ENCODE peak calls at places on chromosomes 4 and X, in four cellular contexts. X is effector memory CD4-positive, alpha-beta T cell; R is astrocyte; O is IMR-90. Z is an unnamed sample.

GRCh38 chrX:144681501-144681900 is 565.8 kb upstream of the SPANXN1 start:
- DNase-seq in X (no peak), R (no peak), O (no peak), Z (no peak)

GRCh38 chr4:110702326-110702725 is 79.4 kb upstream of the PITX2 start:
- DNase-seq in R (no peak), O (no peak), X (no peak), Z (no peak)

GRCh38 chr4:915595-915994 is 16.5 kb downstream of the GAK start:
- DNase-seq in X (no peak), O (peak), R (no peak), Z (no peak)

GRCh38 chr4:91630764-91631163 is 673.0 kb upstream of the GRID2 start:
- DNase-seq in X (no peak), R (no peak), O (no peak), Z (no peak)

GRCh38 chrX:118634336-118634735 is 93.1 kb upstream of the IL13RA1 start:
- DNase-seq in R (no peak), O (no peak), X (no peak), Z (no peak)

GRCh38 chr4:59248313-59248712 is 1951.8 kb upstream of the ADGRL3 start:
- DNase-seq in O (no peak), R (no peak), X (no peak), Z (no peak)

GRCh38 chr4:72975488-72975784 is 94.1 kb downstream of the COX18 start:
- DNase-seq in O (peak), X (no peak), R (peak), Z (no peak)

GRCh38 chrX:103797691-103798090 is 21.1 kb downstream of the PLP1 start:
- DNase-seq in R (peak), O (peak), X (no peak), Z (no peak)

GRCh38 chr4:40586729-40587128 is 42.9 kb downstream of the RBM47 start:
- DNase-seq in R (no peak), O (no peak), X (no peak), Z (no peak)

GRCh38 chrX:112636951-112637541 is 42.7 kb downstream of the LHFPL1 start:
- DNase-seq in O (peak), X (no peak), R (peak), Z (no peak)

GRCh38 chr4:3827616-3828492 is 61.7 kb downstream of the ADRA2C start:
- DNase-seq in O (peak), R (peak), X (no peak), Z (no peak)

GRCh38 chr4:76753814-76754213 is 144.1 kb downstream of the SOWAHB start:
- DNase-seq in O (peak), R (peak), X (no peak), Z (no peak)

GRCh38 chr4:83387922-83388676 is 53.5 kb upstream of the HPSE start:
- DNase-seq in O (no peak), R (no peak), X (no peak), Z (no peak)

GRCh38 chr4:55868691-55869090 is 15.2 kb downstream of the EXOC1 start:
- DNase-seq in X (no peak), R (peak), O (peak), Z (no peak)

GRCh38 chr4:172851534-172851933 is 317.1 kb upstream of the GALNT7 start:
- DNase-seq in R (peak), O (peak), X (no peak), Z (no peak)

GRCh38 chr4:120691106-120691505 is 231.4 kb downstream of the PRDM5 start:
- DNase-seq in X (no peak), O (peak), R (peak), Z (no peak)

GRCh38 chr4:6955261-6955911 is 45.8 kb downstream of the TBC1D14 start:
- DNase-seq in X (no peak), O (no peak), R (no peak), Z (no peak)

GRCh38 chrX:10282490-10282889 is 125.7 kb downstream of the CLCN4 start:
- DNase-seq in X (no peak), R (no peak), O (no peak), Z (no peak)

GRCh38 chr4:2353222-2354107 is 65.0 kb downstream of the ZFYVE28 start:
- DNase-seq in O (no peak), X (no peak), R (no peak), Z (no peak)

GRCh38 chr4:7837597-7838135 is 102.0 kb downstream of the AFAP1 start:
- DNase-seq in O (no peak), R (no peak), X (no peak), Z (no peak)

GRCh38 chr4:101969965-101970364 is 179.4 kb downstream of the BANK1 start:
- DNase-seq in R (no peak), X (no peak), O (no peak), Z (no peak)

GRCh38 chrX:28639502-28639901 is 52.3 kb downstream of the IL1RAPL1 start:
- DNase-seq in O (peak), R (peak), X (no peak), Z (no peak)

GRCh38 chrX:10015711-10016515 is 48.8 kb downstream of the CLDN34 start:
- DNase-seq in R (no peak), O (peak), X (no peak), Z (no peak)

GRCh38 chr4:123776267-123776666 is 379.7 kb downstream of the SPRY1 start:
- DNase-seq in O (no peak), X (no peak), R (no peak), Z (no peak)

GRCh38 chrX:9302400-9302799 is 162.5 kb upstream of the TBL1X start:
- DNase-seq in X (no peak), O (no peak), R (no peak), Z (no peak)

GRCh38 chr4:179285696-179286095 is 1843.5 kb upstream of the AGA start:
- DNase-seq in X (no peak), R (no peak), O (no peak), Z (no peak)

GRCh38 chr4:158170691-158171455 is 2.0 kb downstream of the GASK1B start:
- DNase-seq in O (peak), R (no peak), X (no peak), Z (peak)

GRCh38 chrX:86460760-86461159 is 312.5 kb downstream of the DACH2 start:
- DNase-seq in X (no peak), O (no peak), R (no peak), Z (no peak)

GRCh38 chrX:3576886-3577516 is 136.4 kb downstream of the PRKX start:
- DNase-seq in X (no peak), O (peak), R (no peak), Z (no peak)

GRCh38 chr4:180057891-180058643 is 2185.1 kb upstream of the TENM3 start:
- DNase-seq in R (peak), O (no peak), X (no peak), Z (peak)

GRCh38 chrX:35150642-35151239 is 208.1 kb downstream of the FAM47B start:
- DNase-seq in X (no peak), O (no peak), R (no peak), Z (no peak)

GRCh38 chrX:7068939-7069367 is 78.6 kb upstream of the STS start:
- DNase-seq in O (no peak), R (no peak), X (no peak), Z (no peak)

DNA sequence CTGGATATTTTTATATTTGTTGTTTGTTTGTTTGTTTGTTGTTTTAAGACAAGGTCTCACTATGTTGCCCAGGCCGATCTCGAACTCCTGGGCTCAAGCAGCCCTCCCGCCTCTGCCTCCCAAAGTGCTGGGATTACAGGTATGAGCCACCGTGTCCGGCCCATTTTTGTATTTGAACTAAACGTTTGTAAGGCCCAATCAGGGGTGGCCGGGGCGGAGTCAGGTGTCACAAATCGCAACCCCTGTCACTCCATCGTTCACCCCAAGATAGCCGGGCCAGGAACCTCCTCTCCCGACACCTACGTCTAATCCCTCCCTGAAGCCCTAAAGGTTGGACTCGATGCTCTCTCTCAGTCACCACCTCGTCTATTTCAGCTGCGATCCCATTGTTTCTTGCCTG is 722 bp upstream of the EFHC2 start:
- DNase-seq in O (no peak), R (no peak), X (peak), Z (no peak)
- H3K4me3 ChIP-seq in O (no peak), R (no peak), X (peak), Z (no peak)

GRCh38 chrX:134374294-134374693 is 85.7 kb upstream of the HPRT1 start:
- DNase-seq in X (no peak), O (no peak), R (peak), Z (no peak)

GRCh38 chrX:134377537-134377936 is 82.4 kb upstream of the HPRT1 start:
- DNase-seq in X (no peak), R (peak), O (peak), Z (no peak)

GRCh38 chrX:134373736-134374135 is 86.2 kb upstream of the HPRT1 start:
- DNase-seq in O (no peak), R (no peak), X (no peak), Z (no peak)

GRCh38 chrX:134374910-134375309 is 85.1 kb upstream of the HPRT1 start:
- DNase-seq in R (peak), O (no peak), X (no peak), Z (no peak)

DNA sequence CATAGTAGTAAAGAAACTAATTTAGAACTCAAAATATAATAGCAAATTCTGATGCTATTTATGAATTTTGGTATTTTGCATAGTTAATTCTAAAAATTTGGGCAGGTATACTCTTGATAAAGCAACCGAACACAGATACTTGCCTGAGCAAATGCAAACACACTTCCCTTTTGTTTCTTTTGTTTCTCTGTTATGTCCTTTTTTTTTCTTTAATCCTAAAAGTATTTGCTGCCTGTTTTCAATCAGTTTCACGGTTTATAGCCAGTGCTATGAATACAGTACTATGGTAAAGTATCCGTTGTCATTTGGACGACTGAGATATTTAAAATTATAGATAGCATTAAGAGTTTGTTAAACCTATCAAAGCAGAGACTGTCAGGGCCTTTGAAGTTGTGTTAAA is 84.3 kb upstream of the HPRT1 start:
- DNase-seq in O (no peak), X (no peak), R (no peak), Z (no peak)
- H3K4me3 ChIP-seq in O (no peak), X (no peak), R (peak), Z (no peak)

DNA sequence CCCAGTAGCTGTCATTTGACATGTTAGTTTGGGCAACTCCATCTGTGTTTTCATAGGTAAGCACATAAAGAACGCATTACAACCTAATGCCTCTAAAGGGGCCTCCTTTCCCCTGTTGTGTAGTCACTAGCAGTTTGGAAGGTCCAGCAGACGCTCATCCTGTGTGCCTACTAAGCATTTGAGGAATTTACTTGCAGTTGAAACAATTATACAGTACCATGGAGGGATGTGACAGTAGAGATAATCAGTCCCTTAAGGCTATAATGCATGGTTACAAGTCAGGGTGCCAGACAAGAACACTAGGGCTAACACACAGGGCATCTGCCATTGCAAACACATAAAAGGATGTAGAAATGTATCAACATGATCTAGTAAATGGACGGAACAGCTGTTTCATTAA is 138.3 kb downstream of the PCDH10 start:
- DNase-seq in X (no peak), R (no peak), O (no peak), Z (no peak)
- H3K4me3 ChIP-seq in X (no peak), R (no peak), O (no peak), Z (no peak)

DNA sequence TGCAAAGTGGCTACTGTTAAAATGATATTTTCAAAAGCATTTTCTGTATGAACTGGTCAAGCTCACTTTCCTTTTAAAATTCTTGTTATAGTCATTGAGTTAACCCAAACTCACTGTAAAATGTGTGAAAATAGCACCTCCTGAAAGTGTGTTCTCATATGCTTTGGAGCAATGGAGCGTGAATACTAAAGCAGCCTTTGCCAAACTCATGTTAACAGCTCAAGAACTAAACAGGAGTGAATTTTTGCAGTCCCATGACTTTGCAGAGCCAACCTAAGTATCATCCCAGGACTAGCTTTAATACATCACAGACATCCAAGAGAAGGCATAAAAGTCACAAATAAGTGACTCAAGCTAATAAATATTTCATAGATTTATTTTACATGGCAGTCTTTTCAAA is 2.3 kb downstream of the AMMECR1 start:
- DNase-seq in O (no peak), X (no peak), R (peak), Z (no peak)
- H3K4me3 ChIP-seq in O (peak), X (no peak), R (peak), Z (no peak)

Z was measured in ascending aorta.